ENCODE peak calls at places on chromosomes 6 and 20, in ten cellular contexts. N is uterus, B is pancreas, Q is testis, W is caudate nucleus, R is cardiac muscle cell, L is upper lobe of right lung, Z is neural progenitor cell, O is psoas muscle, A is brain microvascular endothelial cell. V is an unnamed sample.

GRCh38 chr20:48875914-48876240 is 45.6 kb upstream of the ARFGEF2 start:
- DNase-seq in N (no peak), B (no peak), Q (no peak), W (no peak), R (no peak), L (no peak), Z (no peak), O (no peak), A (peak), V (no peak)

GRCh38 chr6:65706436-65706835 is 590 bp downstream of the EYS start:
- DNase-seq in N (no peak), B (no peak), Q (no peak), W (no peak), R (no peak), L (no peak), Z (no peak), O (no peak), A (no peak), V (no peak)

GRCh38 chr6:88669475-88669874 is 293.9 kb downstream of the RNGTT start:
- DNase-seq in N (no peak), B (no peak), Q (no peak), W (no peak), R (no peak), L (no peak), Z (no peak), O (no peak), A (no peak), V (no peak)

GRCh38 chr6:142328070-142328469 is 26.3 kb downstream of the ADGRG6 start:
- DNase-seq in N (no peak), B (no peak), Q (no peak), W (no peak), R (no peak), L (no peak), Z (no peak), O (no peak), A (no peak), V (no peak)

GRCh38 chr6:73519943-73520687 is 717 bp downstream of the EEF1A1 start:
- DNase-seq in N (peak), B (peak), Q (peak), W (peak), R (peak), L (peak), Z (peak), O (peak), A (peak), V (peak)

GRCh38 chr6:4813055-4813454 is 36.9 kb downstream of the CDYL start:
- DNase-seq in N (no peak), B (no peak), Q (no peak), W (no peak), R (no peak), L (no peak), Z (no peak), O (no peak), A (no peak), V (no peak)

GRCh38 chr6:125114248-125114858 is 39.2 kb upstream of the TPD52L1 start:
- DNase-seq in N (peak), B (peak), Q (peak), W (no peak), R (peak), L (no peak), Z (peak), O (no peak), A (peak), V (peak)

GRCh38 chr6:42142118-42142835 is at the start of gene C6orf132:
- DNase-seq in N (peak), B (peak), Q (no peak), W (no peak), R (peak), L (peak), Z (peak), O (no peak), A (no peak), V (no peak)

GRCh38 chr6:3888153-3888957 is 39.2 kb downstream of the FAM50B start:
- DNase-seq in N (no peak), B (no peak), Q (no peak), W (no peak), R (no peak), L (no peak), Z (no peak), O (peak), A (no peak), V (no peak)

GRCh38 chr20:6501061-6501460 is 266.4 kb upstream of the BMP2 start:
- DNase-seq in N (no peak), B (no peak), Q (no peak), W (no peak), R (no peak), L (no peak), Z (no peak), O (no peak), A (peak), V (no peak)

GRCh38 chr6:117677553-117678131 is 2.4 kb downstream of the NUS1 start:
- DNase-seq in N (no peak), B (no peak), Q (no peak), W (no peak), R (no peak), L (no peak), Z (no peak), O (no peak), A (peak), V (no peak)
- H3K27ac ChIP-seq in N (no peak), B (no peak), Q (no peak), W (no peak), R (no peak), L (peak), Z (no peak), O (peak), A (peak), V (no peak)

DNA sequence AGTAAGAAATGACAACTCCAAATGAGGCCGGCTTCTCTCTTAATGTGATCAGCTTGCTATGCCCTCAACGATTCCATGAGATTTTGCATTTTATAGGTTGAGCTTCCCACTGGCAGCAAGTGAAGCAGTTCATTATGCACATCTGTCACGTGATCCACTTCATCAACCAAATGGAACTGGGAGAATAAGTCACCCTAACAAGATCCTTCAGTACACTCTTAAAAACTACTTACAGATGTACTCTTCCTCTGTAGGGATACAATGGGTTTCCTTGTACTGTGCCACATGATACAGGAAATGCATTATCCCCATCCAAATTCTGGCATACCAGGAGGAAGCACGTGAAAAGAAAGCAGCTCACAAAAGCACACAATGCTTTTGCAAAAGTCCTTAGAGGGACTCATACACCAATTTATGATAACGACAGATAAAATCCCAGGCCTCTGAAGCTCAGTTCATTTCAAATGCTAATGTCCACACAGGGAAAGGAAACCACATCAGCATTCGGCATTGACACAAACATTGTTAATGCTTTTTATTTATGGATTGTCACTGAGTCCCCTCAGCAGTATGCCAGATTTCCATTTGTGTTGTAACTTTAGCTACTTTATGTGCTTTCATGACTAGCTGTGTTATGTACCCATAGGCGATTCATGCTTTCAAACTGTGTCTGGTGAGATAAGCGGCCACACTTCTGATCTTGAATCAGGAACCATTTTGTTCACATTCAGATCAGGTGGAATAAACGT is 58.1 kb upstream of the REV3L start:
- DNase-seq in N (no peak), B (no peak), Q (no peak), W (no peak), R (no peak), L (no peak), Z (no peak), O (no peak), A (no peak), V (no peak)
- H3K27ac ChIP-seq in N (peak), B (no peak), Q (no peak), W (peak), R (peak), L (peak), Z (no peak), O (no peak), A (no peak), V (peak)

DNA sequence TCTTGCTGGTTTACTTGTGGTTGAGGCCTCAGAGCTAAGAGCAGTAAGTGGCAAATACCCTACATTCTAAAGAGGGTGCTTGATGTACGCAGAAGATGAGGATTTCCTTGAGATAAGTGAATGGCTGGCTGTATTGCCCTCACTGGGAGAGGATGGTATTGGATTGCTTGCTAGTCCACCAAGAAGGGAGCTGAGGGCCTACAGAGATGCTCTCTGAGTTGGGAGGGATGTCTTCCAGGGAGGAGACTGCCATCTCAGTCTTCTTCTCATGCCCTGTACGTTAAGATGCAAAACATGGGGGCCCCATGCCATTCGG is 669.1 kb downstream of the UTRN start:
- DNase-seq in N (no peak), B (no peak), Q (no peak), W (no peak), R (no peak), L (no peak), Z (no peak), O (no peak), A (no peak), V (no peak)
- H3K27ac ChIP-seq in N (no peak), B (no peak), Q (no peak), W (no peak), R (no peak), L (no peak), Z (no peak), O (no peak), A (no peak), V (no peak)

GRCh38 chr6:154548130-154548830 is 37.8 kb upstream of the CNKSR3 start:
- DNase-seq in N (no peak), B (peak), Q (peak), W (no peak), R (no peak), L (no peak), Z (no peak), O (no peak), A (peak), V (no peak)
- H3K27ac ChIP-seq in N (peak), B (peak), Q (no peak), W (no peak), R (no peak), L (no peak), Z (no peak), O (no peak), A (no peak), V (no peak)

DNA sequence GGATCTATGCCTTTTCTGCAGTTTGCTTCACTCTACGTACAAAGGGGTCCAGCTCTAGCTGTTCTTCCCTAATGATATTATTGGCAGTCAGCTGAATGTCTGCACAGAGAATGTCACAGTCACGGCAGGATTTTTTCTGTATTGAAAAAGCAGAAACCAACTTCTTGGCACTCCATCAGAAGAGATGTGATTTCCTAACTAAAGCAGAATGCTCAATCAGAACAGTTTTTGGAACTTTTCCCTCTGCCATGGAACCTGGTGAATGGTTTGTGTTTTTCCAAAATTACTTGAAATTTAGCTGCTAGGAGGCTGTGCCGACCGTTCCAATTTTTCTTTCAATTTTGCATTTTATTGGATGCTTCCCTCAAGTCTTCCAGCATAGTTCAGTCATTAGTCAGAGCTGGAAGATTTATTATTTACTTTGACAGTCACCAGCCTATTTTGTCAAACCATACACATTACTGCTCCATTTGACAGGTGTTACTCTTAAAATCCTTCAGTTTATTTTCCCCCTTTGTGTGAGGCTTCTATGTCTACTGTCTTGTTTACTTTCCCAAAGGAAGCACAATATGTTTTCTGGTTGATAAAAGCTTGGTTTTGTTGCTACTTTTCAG is 259.6 kb upstream of the EPHA7 start:
- DNase-seq in N (no peak), B (no peak), Q (no peak), W (no peak), R (no peak), L (no peak), Z (no peak), O (no peak), A (no peak), V (no peak)
- H3K27ac ChIP-seq in N (no peak), B (no peak), Q (no peak), W (no peak), R (no peak), L (no peak), Z (no peak), O (no peak), A (no peak), V (no peak)

DNA sequence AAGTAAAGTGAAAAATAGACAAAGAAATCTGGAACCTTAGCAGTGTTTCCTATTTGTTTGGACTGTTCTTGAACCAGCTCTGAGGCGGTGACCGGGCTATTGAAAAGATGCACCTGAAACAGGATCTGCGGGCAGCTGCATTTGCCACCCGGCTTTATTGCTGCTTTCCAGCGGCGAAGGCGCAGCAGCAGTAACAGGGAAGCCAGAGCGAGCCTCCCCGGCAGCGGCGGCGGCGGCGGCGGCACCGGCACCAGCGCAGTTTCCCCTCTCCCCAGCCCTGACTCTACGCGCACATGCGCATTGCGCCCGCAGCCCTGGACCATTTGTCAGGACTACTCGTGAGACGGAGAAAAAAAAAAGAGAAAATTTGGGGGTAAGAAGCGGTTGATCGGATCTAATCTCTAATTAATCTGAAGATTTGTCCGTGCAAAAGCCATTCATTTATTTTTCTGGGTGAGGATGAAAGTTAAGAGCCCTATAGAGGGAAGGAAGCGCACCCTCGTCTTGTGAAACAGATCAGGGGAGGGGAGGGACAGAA is at the start of gene L3MBTL3:
- DNase-seq in N (peak), B (peak), Q (peak), W (peak), R (peak), L (peak), Z (peak), O (peak), A (peak), V (peak)
- H3K27ac ChIP-seq in N (peak), B (peak), Q (peak), W (peak), R (no peak), L (peak), Z (no peak), O (peak), A (peak), V (peak)

DNA sequence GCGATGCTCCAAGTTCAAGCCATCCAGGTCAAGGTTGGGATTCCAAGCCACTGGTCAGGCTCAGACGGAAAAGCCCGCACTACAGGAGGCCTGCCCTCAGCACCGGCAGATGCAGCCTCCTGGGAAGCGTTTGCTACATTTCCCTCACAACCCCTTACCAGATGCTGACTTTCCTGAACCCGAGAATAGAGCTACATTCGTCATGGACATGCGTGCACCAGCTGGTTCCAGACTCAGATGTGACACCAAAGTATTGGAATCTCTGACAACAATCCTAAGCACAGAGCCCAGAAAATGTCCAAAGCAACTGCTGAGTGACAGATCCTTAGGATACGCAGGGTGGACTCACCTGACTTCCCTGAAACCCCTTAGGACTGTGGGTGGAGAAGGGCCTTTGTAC is 174.9 kb downstream of the SASH1 start:
- DNase-seq in N (no peak), B (no peak), Q (no peak), W (no peak), R (no peak), L (no peak), Z (no peak), O (no peak), A (no peak), V (no peak)
- H3K27ac ChIP-seq in N (peak), B (no peak), Q (no peak), W (peak), R (no peak), L (no peak), Z (no peak), O (peak), A (no peak), V (peak)

DNA sequence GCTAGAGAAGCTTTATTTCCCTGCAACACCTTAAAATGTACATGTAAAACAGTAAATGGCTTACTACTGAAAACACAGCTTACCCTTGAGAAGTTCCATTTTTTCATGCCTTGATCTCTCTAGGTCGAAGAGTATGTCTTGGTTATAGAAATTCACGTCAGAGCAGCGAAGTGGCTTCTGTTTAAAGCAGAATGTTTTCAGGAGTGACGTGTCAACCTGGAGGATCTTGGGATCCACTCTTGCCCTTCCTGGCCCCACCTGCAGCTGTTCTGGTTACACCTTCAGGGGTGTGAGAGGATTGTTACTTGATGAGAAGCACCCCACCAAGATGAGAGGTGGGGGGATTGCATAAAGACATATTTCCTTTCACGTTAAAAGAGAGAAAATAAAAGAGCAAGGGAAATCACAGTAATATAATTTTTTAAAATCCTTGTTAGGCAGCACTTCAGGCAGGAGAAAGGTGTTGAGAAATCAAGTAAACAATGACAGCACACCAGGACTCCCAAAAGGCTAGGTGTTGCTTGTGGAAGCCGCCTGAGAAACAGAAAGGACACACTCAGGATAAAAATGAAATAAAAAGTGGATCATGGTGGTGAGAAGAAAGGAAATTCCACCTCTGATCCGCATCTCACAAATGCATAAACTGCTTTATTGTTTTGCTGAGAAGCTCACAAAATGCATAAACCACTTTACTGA is 149.7 kb downstream of the UNC5CL start:
- DNase-seq in N (no peak), B (no peak), Q (no peak), W (no peak), R (no peak), L (no peak), Z (no peak), O (no peak), A (no peak), V (no peak)
- H3K27ac ChIP-seq in N (no peak), B (no peak), Q (no peak), W (no peak), R (no peak), L (peak), Z (no peak), O (no peak), A (no peak), V (no peak)

DNA sequence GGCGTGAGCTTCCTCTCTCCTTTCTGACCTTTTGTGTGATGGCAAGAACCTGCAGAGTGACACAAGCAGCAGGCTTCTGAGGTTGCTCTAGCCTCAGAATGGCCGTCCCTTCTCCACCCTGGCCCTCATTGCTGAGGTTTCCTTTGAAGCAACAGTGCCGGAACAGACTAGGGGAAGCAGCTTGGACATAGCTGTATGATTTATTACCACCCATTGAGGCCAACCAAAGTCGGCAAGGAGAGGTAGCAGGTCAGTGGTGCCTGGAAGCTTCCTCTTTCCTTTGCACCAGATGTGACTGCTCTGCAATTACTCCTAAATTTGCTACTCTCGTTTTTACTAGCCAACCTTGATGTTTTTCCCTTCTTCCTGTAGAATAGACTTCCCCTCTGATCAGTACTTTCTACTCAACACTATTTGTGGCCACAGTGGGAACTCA is 31.4 kb downstream of the PTPN1 start:
- DNase-seq in N (no peak), B (no peak), Q (no peak), W (no peak), R (no peak), L (no peak), Z (no peak), O (no peak), A (no peak), V (no peak)
- H3K27ac ChIP-seq in N (peak), B (no peak), Q (no peak), W (peak), R (peak), L (peak), Z (no peak), O (peak), A (peak), V (peak)

V was measured in substantia nigra.